ENCODE peak calls at places on chromosome 17, in seven cellular contexts. N, S, M, T, X, E and Q are unnamed samples.

GRCh38 chr17:78923660-78924453 is 1.3 kb downstream of the TIMP2 start:
- DNase-seq in N (peak), S (no peak), M (peak), T (peak), X (no peak), E (peak), Q (no peak)

GRCh38 chr17:67518881-67519280 is 141.8 kb downstream of the PITPNC1 start:
- DNase-seq in N (no peak), S (no peak), M (no peak), T (no peak), X (no peak), E (no peak), Q (no peak)

GRCh38 chr17:61726977-61727376 is 136.0 kb upstream of the NACA2 start:
- DNase-seq in N (no peak), S (no peak), M (no peak), T (no peak), X (no peak), E (no peak), Q (no peak)

GRCh38 chr17:82250868-82251500 is 22.1 kb downstream of the SLC16A3 start:
- DNase-seq in N (no peak), S (no peak), M (no peak), T (no peak), X (no peak), E (no peak), Q (no peak)

GRCh38 chr17:81081217-81081616 is 46.3 kb downstream of the BAIAP2 start:
- DNase-seq in N (no peak), S (no peak), M (no peak), T (no peak), X (no peak), E (no peak), Q (no peak)

GRCh38 chr17:52156576-52156975 is 1.9 kb downstream of the CA10 start:
- DNase-seq in N (no peak), S (no peak), M (no peak), T (no peak), X (no peak), E (no peak), Q (no peak)

GRCh38 chr17:44645341-44645740 is 10.9 kb upstream of the MEIOC start:
- DNase-seq in N (no peak), S (no peak), M (no peak), T (no peak), X (no peak), E (no peak), Q (no peak)

GRCh38 chr17:45171338-45172231 is 9.9 kb downstream of the HEXIM2 start:
- DNase-seq in N (peak), S (no peak), M (no peak), T (no peak), X (no peak), E (no peak), Q (no peak)